ENCODE peak calls at places on chromosomes 4 and X, in ten cellular contexts. One of them, this sample, is unnamed.

GRCh38 chr4:82667761-82668505 is 106.1 kb upstream of the TMEM150C start:
- DNase-seq in HFF-Myc: no peak
- DNase-seq in K562: no peak
- DNase-seq in cardiac muscle cell: no peak
- DNase-seq in brain microvascular endothelial cell: no peak
- DNase-seq in AG04450: no peak
- DNase-seq in breast epithelium: no peak
- DNase-seq in right cardiac atrium: no peak
- DNase-seq in bronchial epithelial cell: no peak
- DNase-seq in psoas muscle: no peak
- DNase-seq in this sample: no peak

GRCh38 chr4:20464381-20464780 is 212.7 kb downstream of the SLIT2 start:
- DNase-seq in bronchial epithelial cell: peak; percentile 86
- DNase-seq in right cardiac atrium: no peak
- DNase-seq in cardiac muscle cell: peak; percentile 67
- DNase-seq in K562: no peak
- DNase-seq in AG04450: no peak
- DNase-seq in psoas muscle: no peak
- DNase-seq in breast epithelium: no peak
- DNase-seq in brain microvascular endothelial cell: peak; percentile 83
- DNase-seq in HFF-Myc: no peak
- DNase-seq in this sample: no peak

GRCh38 chr4:172758586-172759340 is 409.8 kb upstream of the GALNT7 start:
- DNase-seq in bronchial epithelial cell: peak; percentile 82
- DNase-seq in K562: no peak
- DNase-seq in cardiac muscle cell: peak; percentile 13
- DNase-seq in HFF-Myc: peak; percentile 1
- DNase-seq in breast epithelium: no peak
- DNase-seq in AG04450: peak; percentile 46
- DNase-seq in psoas muscle: no peak
- DNase-seq in brain microvascular endothelial cell: peak; percentile 70
- DNase-seq in right cardiac atrium: no peak
- DNase-seq in this sample: no peak

GRCh38 chr4:8694226-8694625 is 101.7 kb downstream of the CPZ start:
- DNase-seq in right cardiac atrium: no peak
- DNase-seq in K562: no peak
- DNase-seq in bronchial epithelial cell: no peak
- DNase-seq in breast epithelium: no peak
- DNase-seq in cardiac muscle cell: no peak
- DNase-seq in HFF-Myc: no peak
- DNase-seq in brain microvascular endothelial cell: no peak
- DNase-seq in psoas muscle: no peak
- DNase-seq in AG04450: no peak
- DNase-seq in this sample: no peak

GRCh38 chr4:27861381-27861787 is 1000.7 kb downstream of the STIM2 start:
- DNase-seq in cardiac muscle cell: peak; percentile 49
- DNase-seq in bronchial epithelial cell: peak; percentile 59
- DNase-seq in brain microvascular endothelial cell: peak; percentile 67
- DNase-seq in psoas muscle: no peak
- DNase-seq in HFF-Myc: no peak
- DNase-seq in K562: no peak
- DNase-seq in right cardiac atrium: no peak
- DNase-seq in breast epithelium: no peak
- DNase-seq in AG04450: no peak
- DNase-seq in this sample: peak; percentile 51

GRCh38 chr4:46993075-46994006 is at the start of gene GABRA4:
- DNase-seq in breast epithelium: no peak
- DNase-seq in AG04450: no peak
- DNase-seq in HFF-Myc: no peak
- DNase-seq in K562: no peak
- DNase-seq in right cardiac atrium: no peak
- DNase-seq in brain microvascular endothelial cell: no peak
- DNase-seq in bronchial epithelial cell: no peak
- DNase-seq in cardiac muscle cell: no peak
- DNase-seq in psoas muscle: no peak
- DNase-seq in this sample: no peak

GRCh38 chrX:121146059-121146628 is 98.7 kb downstream of the GLUD2 start:
- DNase-seq in right cardiac atrium: no peak
- DNase-seq in HFF-Myc: no peak
- DNase-seq in AG04450: no peak
- DNase-seq in K562: no peak
- DNase-seq in brain microvascular endothelial cell: peak; percentile 9
- DNase-seq in psoas muscle: no peak
- DNase-seq in bronchial epithelial cell: peak; percentile 4
- DNase-seq in cardiac muscle cell: no peak
- DNase-seq in breast epithelium: no peak
- DNase-seq in this sample: no peak

GRCh38 chr4:630661-631060 is 5.3 kb downstream of the PDE6B start:
- DNase-seq in K562: no peak
- DNase-seq in psoas muscle: no peak
- DNase-seq in HFF-Myc: no peak
- DNase-seq in bronchial epithelial cell: no peak
- DNase-seq in right cardiac atrium: no peak
- DNase-seq in brain microvascular endothelial cell: no peak
- DNase-seq in AG04450: no peak
- DNase-seq in cardiac muscle cell: no peak
- DNase-seq in breast epithelium: no peak
- DNase-seq in this sample: no peak

GRCh38 chrX:10901290-10901633 is 209.9 kb upstream of the HCCS start:
- DNase-seq in psoas muscle: no peak
- DNase-seq in breast epithelium: no peak
- DNase-seq in HFF-Myc: no peak
- DNase-seq in K562: no peak
- DNase-seq in brain microvascular endothelial cell: no peak
- DNase-seq in cardiac muscle cell: no peak
- DNase-seq in AG04450: no peak
- DNase-seq in bronchial epithelial cell: no peak
- DNase-seq in right cardiac atrium: no peak
- DNase-seq in this sample: no peak

GRCh38 chr4:106423791-106424190 is 55.2 kb upstream of the GIMD1 start:
- DNase-seq in cardiac muscle cell: no peak
- DNase-seq in psoas muscle: no peak
- DNase-seq in AG04450: no peak
- DNase-seq in bronchial epithelial cell: no peak
- DNase-seq in breast epithelium: no peak
- DNase-seq in K562: no peak
- DNase-seq in HFF-Myc: no peak
- DNase-seq in brain microvascular endothelial cell: no peak
- DNase-seq in right cardiac atrium: no peak
- DNase-seq in this sample: no peak

GRCh38 chrX:133847595-133847994 is 137.8 kb downstream of the GPC3 start:
- DNase-seq in breast epithelium: no peak
- DNase-seq in AG04450: no peak
- DNase-seq in brain microvascular endothelial cell: no peak
- DNase-seq in bronchial epithelial cell: no peak
- DNase-seq in cardiac muscle cell: no peak
- DNase-seq in K562: no peak
- DNase-seq in psoas muscle: no peak
- DNase-seq in HFF-Myc: no peak
- DNase-seq in right cardiac atrium: no peak
- DNase-seq in this sample: no peak

GRCh38 chrX:49276671-49277519 is 7.3 kb downstream of the PPP1R3F start:
- DNase-seq in cardiac muscle cell: no peak
- DNase-seq in psoas muscle: no peak
- DNase-seq in right cardiac atrium: no peak
- DNase-seq in K562: no peak
- DNase-seq in bronchial epithelial cell: no peak
- DNase-seq in brain microvascular endothelial cell: no peak
- DNase-seq in breast epithelium: no peak
- DNase-seq in HFF-Myc: no peak
- DNase-seq in AG04450: no peak
- DNase-seq in this sample: no peak

GRCh38 chr4:143585548-143585947 is 72.0 kb downstream of the SMARCA5 start:
- DNase-seq in brain microvascular endothelial cell: no peak
- DNase-seq in bronchial epithelial cell: peak; percentile 3
- DNase-seq in right cardiac atrium: no peak
- DNase-seq in psoas muscle: no peak
- DNase-seq in cardiac muscle cell: no peak
- DNase-seq in K562: no peak
- DNase-seq in breast epithelium: no peak
- DNase-seq in HFF-Myc: no peak
- DNase-seq in AG04450: no peak
- DNase-seq in this sample: no peak

GRCh38 chr4:19924761-19925160 is 326.9 kb upstream of the SLIT2 start:
- DNase-seq in psoas muscle: no peak
- DNase-seq in AG04450: no peak
- DNase-seq in K562: no peak
- DNase-seq in bronchial epithelial cell: no peak
- DNase-seq in brain microvascular endothelial cell: no peak
- DNase-seq in cardiac muscle cell: peak; percentile 58
- DNase-seq in HFF-Myc: no peak
- DNase-seq in right cardiac atrium: no peak
- DNase-seq in breast epithelium: no peak
- DNase-seq in this sample: no peak

GRCh38 chr4:83503974-83504373 is 19.1 kb upstream of the ABRAXAS1 start:
- DNase-seq in breast epithelium: no peak
- DNase-seq in AG04450: no peak
- DNase-seq in K562: no peak
- DNase-seq in HFF-Myc: no peak
- DNase-seq in cardiac muscle cell: no peak
- DNase-seq in brain microvascular endothelial cell: no peak
- DNase-seq in bronchial epithelial cell: no peak
- DNase-seq in right cardiac atrium: no peak
- DNase-seq in psoas muscle: no peak
- DNase-seq in this sample: no peak

GRCh38 chr4:77332696-77333270 is 175.8 kb downstream of the CCNG2 start:
- DNase-seq in HFF-Myc: peak; percentile 30
- DNase-seq in cardiac muscle cell: no peak
- DNase-seq in breast epithelium: no peak
- DNase-seq in psoas muscle: no peak
- DNase-seq in right cardiac atrium: no peak
- DNase-seq in brain microvascular endothelial cell: no peak
- DNase-seq in AG04450: no peak
- DNase-seq in K562: no peak
- DNase-seq in bronchial epithelial cell: peak; percentile 48
- DNase-seq in this sample: no peak

DNA sequence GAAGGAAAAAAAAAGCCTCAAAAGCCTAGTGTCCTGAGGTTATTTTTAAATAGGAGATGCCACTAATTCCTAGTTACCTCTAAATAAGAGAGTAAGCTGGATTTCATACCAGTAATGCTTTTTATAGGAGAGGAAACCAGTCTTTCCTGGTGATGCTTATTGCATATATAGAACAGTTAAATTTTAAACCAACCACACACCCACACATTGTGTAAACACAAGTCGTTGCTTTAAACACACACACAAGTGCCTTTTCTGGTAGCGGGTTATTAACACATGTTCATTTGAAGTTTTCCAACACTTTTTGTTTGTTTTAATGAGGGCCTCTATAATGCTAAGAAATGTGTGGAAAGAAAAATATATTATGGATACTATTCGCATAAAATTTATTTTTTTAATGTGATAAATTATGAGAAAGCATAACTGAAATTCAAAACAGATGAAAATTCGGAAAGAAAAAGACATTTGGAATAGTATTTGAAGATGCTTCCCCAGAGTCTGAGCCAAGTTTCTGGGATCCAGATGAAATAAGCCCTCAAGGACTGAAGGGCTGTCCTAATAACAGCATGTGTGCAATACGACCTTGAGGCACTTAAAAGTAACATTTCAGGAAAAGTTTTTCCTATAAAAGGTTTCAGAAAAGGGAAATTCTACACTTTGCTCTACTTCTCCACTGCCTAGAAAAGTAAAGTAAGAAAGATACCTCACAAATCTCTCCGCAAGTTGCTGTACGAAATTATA is 2.0 kb downstream of the ANTXR2 start:
- DNase-seq in bronchial epithelial cell: peak; percentile 51
- DNase-seq in brain microvascular endothelial cell: no peak
- DNase-seq in psoas muscle: no peak
- DNase-seq in cardiac muscle cell: peak; percentile 26
- DNase-seq in AG04450: no peak
- DNase-seq in breast epithelium: no peak
- DNase-seq in HFF-Myc: no peak
- DNase-seq in right cardiac atrium: no peak
- DNase-seq in K562: no peak
- DNase-seq in this sample: no peak
- H3K4me3 ChIP-seq in bronchial epithelial cell: peak overlapping the region; percentile 89
- H3K4me3 ChIP-seq in brain microvascular endothelial cell: peak overlapping the region; percentile 89
- H3K4me3 ChIP-seq in psoas muscle: peak overlapping the region; percentile 90
- H3K4me3 ChIP-seq in cardiac muscle cell: peak overlapping the region; percentile 69
- H3K4me3 ChIP-seq in AG04450: peak overlapping the region; percentile 83
- H3K4me3 ChIP-seq in breast epithelium: peak overlapping the region; percentile 70
- H3K4me3 ChIP-seq in HFF-Myc: peak overlapping the region; percentile 93
- H3K4me3 ChIP-seq in right cardiac atrium: peak overlapping the region; percentile 68
- H3K4me3 ChIP-seq in K562: peak overlapping the region; percentile 89
- H3K4me3 ChIP-seq in this sample: peak overlapping the region; percentile 96

GRCh38 chr4:7267829-7268228 is 75.5 kb downstream of the SORCS2 start:
- DNase-seq in HFF-Myc: no peak
- DNase-seq in brain microvascular endothelial cell: no peak
- DNase-seq in right cardiac atrium: no peak
- DNase-seq in cardiac muscle cell: no peak
- DNase-seq in K562: no peak
- DNase-seq in breast epithelium: no peak
- DNase-seq in AG04450: no peak
- DNase-seq in psoas muscle: no peak
- DNase-seq in bronchial epithelial cell: no peak
- DNase-seq in this sample: no peak
- H3K4me3 ChIP-seq in HFF-Myc: no peak overlapping the region
- H3K4me3 ChIP-seq in brain microvascular endothelial cell: no peak overlapping the region
- H3K4me3 ChIP-seq in right cardiac atrium: no peak overlapping the region
- H3K4me3 ChIP-seq in cardiac muscle cell: no peak overlapping the region
- H3K4me3 ChIP-seq in K562: no peak overlapping the region
- H3K4me3 ChIP-seq in breast epithelium: no peak overlapping the region
- H3K4me3 ChIP-seq in AG04450: no peak overlapping the region
- H3K4me3 ChIP-seq in psoas muscle: no peak overlapping the region
- H3K4me3 ChIP-seq in bronchial epithelial cell: no peak overlapping the region
- H3K4me3 ChIP-seq in this sample: no peak overlapping the region

DNA sequence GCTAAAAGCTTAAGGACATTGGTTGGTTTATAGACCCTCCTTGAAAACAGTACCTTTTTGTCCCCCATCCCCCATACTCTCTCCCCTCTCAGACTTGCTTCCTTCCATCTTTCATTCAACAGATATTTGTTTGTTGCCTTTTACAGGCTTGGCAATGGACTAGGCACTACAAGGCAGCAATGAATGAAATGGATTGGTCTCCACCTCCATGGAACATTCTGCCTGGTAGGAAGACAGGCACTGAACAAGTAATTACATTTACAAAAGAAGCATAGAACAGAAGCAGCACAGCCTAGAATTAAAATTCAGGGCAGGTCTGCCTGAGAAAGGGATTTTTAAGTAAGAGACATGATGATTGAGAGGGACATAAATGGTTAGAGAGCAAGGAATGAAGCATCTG is 346.0 kb downstream of the GRXCR1 start:
- DNase-seq in cardiac muscle cell: no peak
- DNase-seq in psoas muscle: no peak
- DNase-seq in right cardiac atrium: no peak
- DNase-seq in brain microvascular endothelial cell: no peak
- DNase-seq in bronchial epithelial cell: no peak
- DNase-seq in breast epithelium: no peak
- DNase-seq in AG04450: no peak
- DNase-seq in HFF-Myc: no peak
- DNase-seq in K562: no peak
- DNase-seq in this sample: no peak
- H3K4me3 ChIP-seq in cardiac muscle cell: no peak overlapping the region
- H3K4me3 ChIP-seq in psoas muscle: no peak overlapping the region
- H3K4me3 ChIP-seq in right cardiac atrium: no peak overlapping the region
- H3K4me3 ChIP-seq in brain microvascular endothelial cell: no peak overlapping the region
- H3K4me3 ChIP-seq in bronchial epithelial cell: no peak overlapping the region
- H3K4me3 ChIP-seq in breast epithelium: no peak overlapping the region
- H3K4me3 ChIP-seq in AG04450: no peak overlapping the region
- H3K4me3 ChIP-seq in HFF-Myc: no peak overlapping the region
- H3K4me3 ChIP-seq in K562: no peak overlapping the region
- H3K4me3 ChIP-seq in this sample: no peak overlapping the region

GRCh38 chr4:171130126-171130801 is 682.9 kb upstream of the GALNTL6 start:
- DNase-seq in K562: no peak
- DNase-seq in brain microvascular endothelial cell: no peak
- DNase-seq in psoas muscle: no peak
- DNase-seq in bronchial epithelial cell: no peak
- DNase-seq in cardiac muscle cell: no peak
- DNase-seq in AG04450: no peak
- DNase-seq in right cardiac atrium: no peak
- DNase-seq in breast epithelium: no peak
- DNase-seq in HFF-Myc: no peak
- DNase-seq in this sample: no peak
- H3K4me3 ChIP-seq in K562: no peak overlapping the region
- H3K4me3 ChIP-seq in brain microvascular endothelial cell: no peak overlapping the region
- H3K4me3 ChIP-seq in psoas muscle: no peak overlapping the region
- H3K4me3 ChIP-seq in bronchial epithelial cell: no peak overlapping the region
- H3K4me3 ChIP-seq in cardiac muscle cell: no peak overlapping the region
- H3K4me3 ChIP-seq in AG04450: no peak overlapping the region
- H3K4me3 ChIP-seq in right cardiac atrium: no peak overlapping the region
- H3K4me3 ChIP-seq in breast epithelium: no peak overlapping the region
- H3K4me3 ChIP-seq in HFF-Myc: no peak overlapping the region
- H3K4me3 ChIP-seq in this sample: no peak overlapping the region

This sample was measured in AG09309.